ENCODE peak calls at places on chromosome 1, in nine cellular contexts. L is ascending aorta; D is ovary; X is transverse colon; T is tibial artery; V is aorta; S is CD8-positive, alpha-beta T cell; J is naive thymus-derived CD4-positive, alpha-beta T cell; A is tibial nerve. K is an unnamed sample.

GRCh38 chr1:215584389-215584788 is 17.3 kb downstream of the KCTD3 start:
- DNase-seq in L (no peak), D (no peak), X (no peak), T (no peak), V (no peak), S (no peak), J (no peak), A (no peak), K (no peak)

GRCh38 chr1:21251773-21252471 is 38.3 kb downstream of the ECE1 start:
- DNase-seq in L (peak), D (no peak), X (peak), T (peak), V (peak), S (no peak), J (no peak), A (no peak), K (no peak)

GRCh38 chr1:55144886-55145285 is 70.3 kb downstream of the USP24 start:
- DNase-seq in L (no peak), D (no peak), X (no peak), T (no peak), V (no peak), S (no peak), J (no peak), A (no peak), K (no peak)

GRCh38 chr1:22710688-22711024 is at the start of gene EPHB2:
- DNase-seq in L (no peak), D (no peak), X (peak), T (no peak), V (no peak), S (no peak), J (peak), A (no peak), K (no peak)

GRCh38 chr1:39474810-39475209 is 16.6 kb upstream of the BMP8A start:
- DNase-seq in L (no peak), D (no peak), X (no peak), T (no peak), V (no peak), S (no peak), J (no peak), A (no peak), K (no peak)

GRCh38 chr1:63787875-63788274 is 14.1 kb downstream of the ROR1 start:
- DNase-seq in L (no peak), D (no peak), X (no peak), T (no peak), V (no peak), S (no peak), J (no peak), A (no peak), K (no peak)

GRCh38 chr1:54453509-54453908 is 47.3 kb upstream of the SSBP3 start:
- DNase-seq in L (no peak), D (no peak), X (no peak), T (no peak), V (no peak), S (no peak), J (no peak), A (no peak), K (peak)

GRCh38 chr1:216057080-216057479 is 366.2 kb downstream of the USH2A start:
- DNase-seq in L (no peak), D (no peak), X (no peak), T (no peak), V (no peak), S (no peak), J (no peak), A (no peak), K (no peak)

GRCh38 chr1:116878804-116879477 is 30.8 kb upstream of the PTGFRN start:
- DNase-seq in L (no peak), D (peak), X (no peak), T (peak), V (peak), S (no peak), J (no peak), A (no peak), K (no peak)

GRCh38 chr1:73910466-73910865 is 287.5 kb downstream of the LRRIQ3 start:
- DNase-seq in L (no peak), D (no peak), X (no peak), T (no peak), V (no peak), S (no peak), J (no peak), A (no peak), K (no peak)

GRCh38 chr1:7586031-7586941 is 184.8 kb upstream of the VAMP3 start:
- DNase-seq in L (no peak), D (peak), X (no peak), T (peak), V (peak), S (no peak), J (no peak), A (no peak), K (peak)

GRCh38 chr1:9073148-9073547 is 3.7 kb upstream of the SLC2A5 start:
- DNase-seq in L (no peak), D (no peak), X (no peak), T (no peak), V (no peak), S (no peak), J (no peak), A (no peak), K (no peak)
- H3K27ac ChIP-seq in L (no peak), D (no peak), X (no peak), T (no peak), V (no peak), S (no peak), J (no peak), A (no peak), K (no peak)

GRCh38 chr1:46510341-46510997 is 20.8 kb downstream of the DMBX1 start:
- DNase-seq in L (no peak), D (no peak), X (no peak), T (no peak), V (no peak), S (no peak), J (no peak), A (no peak), K (peak)

GRCh38 chr1:46513536-46513935 is 23.9 kb downstream of the DMBX1 start:
- DNase-seq in L (no peak), D (no peak), X (no peak), T (no peak), V (no peak), S (no peak), J (no peak), A (no peak), K (peak)

GRCh38 chr1:46510998-46511365 is 21.3 kb downstream of the DMBX1 start:
- DNase-seq in L (no peak), D (no peak), X (no peak), T (no peak), V (no peak), S (no peak), J (no peak), A (no peak), K (peak)

GRCh38 chr1:46512792-46513190 is 23.2 kb downstream of the DMBX1 start:
- DNase-seq in L (no peak), D (no peak), X (no peak), T (no peak), V (no peak), S (no peak), J (no peak), A (no peak), K (peak)

GRCh38 chr1:46512135-46512791 is 22.6 kb downstream of the DMBX1 start:
- DNase-seq in L (no peak), D (no peak), X (no peak), T (no peak), V (no peak), S (no peak), J (no peak), A (no peak), K (peak)
- H3K27ac ChIP-seq in L (no peak), D (no peak), X (no peak), T (no peak), V (no peak), S (no peak), J (no peak), A (no peak), K (no peak)

GRCh38 chr1:28104866-28105467 is 16.6 kb upstream of the EYA3 start:
- DNase-seq in L (no peak), D (peak), X (peak), T (no peak), V (no peak), S (no peak), J (no peak), A (no peak), K (no peak)
- H3K27ac ChIP-seq in L (peak), D (no peak), X (peak), T (no peak), V (no peak), S (no peak), J (no peak), A (peak), K (peak)

DNA sequence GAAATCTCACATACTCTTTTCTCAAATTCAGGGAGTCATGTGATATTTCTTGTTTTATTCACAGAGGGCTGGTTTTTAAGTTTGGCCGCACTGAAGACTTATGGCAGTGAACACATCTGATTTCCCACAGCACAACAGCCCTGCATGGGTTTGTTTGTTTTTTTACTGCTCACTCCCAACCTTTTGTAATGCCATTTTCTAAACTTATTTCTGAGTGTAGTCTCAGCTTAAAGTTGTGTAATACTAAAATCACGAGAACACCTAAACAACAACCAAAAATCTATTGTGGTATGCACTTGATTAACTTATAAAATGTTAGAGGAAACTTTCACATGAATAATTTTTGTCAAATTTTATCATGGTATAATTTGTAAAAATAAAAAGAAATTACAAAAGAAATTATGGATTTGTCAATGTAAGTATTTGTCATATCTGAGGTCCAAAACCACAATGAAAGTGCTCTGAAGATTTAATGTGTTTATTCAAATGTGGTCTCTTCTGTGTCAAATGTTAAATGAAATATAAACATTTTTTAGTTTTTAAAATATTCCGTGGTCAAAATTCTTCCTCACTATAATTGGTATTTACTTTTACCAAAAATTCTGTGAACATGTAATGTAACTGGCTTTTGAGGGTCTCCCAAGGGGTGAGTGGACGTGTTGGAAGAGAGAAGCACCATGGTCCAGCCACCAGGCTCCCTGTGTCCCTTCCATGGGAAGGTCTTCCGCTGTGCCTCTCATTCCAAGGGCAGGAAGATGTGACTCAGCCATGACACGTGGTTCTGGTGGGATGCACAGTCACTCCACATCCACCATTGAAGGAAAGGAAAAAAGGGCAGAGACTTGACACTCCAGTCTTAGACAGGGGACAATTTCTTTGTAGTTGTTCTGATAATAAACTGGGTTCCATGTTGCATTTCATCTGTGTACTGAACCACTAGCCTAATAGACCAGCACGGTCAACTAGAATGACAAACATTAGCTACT is 22.8 kb downstream of the TMEM50A start:
- DNase-seq in L (no peak), D (no peak), X (no peak), T (no peak), V (no peak), S (no peak), J (no peak), A (no peak), K (peak)
- H3K27ac ChIP-seq in L (no peak), D (peak), X (peak), T (no peak), V (no peak), S (no peak), J (no peak), A (no peak), K (no peak)

DNA sequence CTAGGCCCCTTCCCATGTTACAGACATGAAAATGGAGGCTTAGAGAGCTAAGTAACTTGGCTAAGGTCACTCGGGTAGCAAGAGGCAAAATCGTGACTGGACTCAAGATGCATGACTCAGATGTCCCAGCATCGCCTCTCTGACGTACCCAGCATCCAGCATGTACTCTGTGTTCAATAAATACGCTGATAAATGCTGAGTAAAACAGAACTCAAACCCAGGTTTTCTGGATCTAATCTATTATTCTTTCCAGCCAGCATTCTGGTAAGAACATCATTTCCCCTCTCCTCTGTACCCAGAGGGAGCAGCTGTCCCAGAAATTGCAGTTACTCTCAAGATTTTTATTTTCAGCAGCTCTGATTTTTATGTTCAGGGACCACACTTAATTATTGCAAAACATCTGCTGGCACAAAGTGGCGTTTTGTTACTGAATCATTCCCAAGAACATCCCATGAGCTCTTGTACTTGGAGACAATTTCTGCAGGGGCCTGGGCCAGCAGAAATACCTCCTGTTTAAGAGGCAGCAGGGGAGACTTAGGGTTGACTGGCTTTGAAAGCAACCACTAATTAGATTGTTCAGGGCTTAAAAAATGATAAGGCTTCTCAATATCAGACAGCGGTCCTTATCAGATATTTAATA is 249.0 kb downstream of the PRDM2 start:
- DNase-seq in L (no peak), D (peak), X (no peak), T (peak), V (peak), S (no peak), J (no peak), A (peak), K (no peak)
- H3K27ac ChIP-seq in L (peak), D (peak), X (no peak), T (peak), V (no peak), S (no peak), J (no peak), A (peak), K (no peak)

GRCh38 chr1:118989006-118989736 is 1.0 kb upstream of the TBX15 start:
- DNase-seq in L (no peak), D (no peak), X (no peak), T (peak), V (no peak), S (no peak), J (no peak), A (no peak), K (no peak)

GRCh38 chr1:118987431-118988185 is 535 bp downstream of the TBX15 start:
- DNase-seq in L (no peak), D (no peak), X (no peak), T (peak), V (no peak), S (no peak), J (no peak), A (no peak), K (no peak)

GRCh38 chr1:118986839-118987430 is 1.2 kb downstream of the TBX15 start:
- DNase-seq in L (no peak), D (no peak), X (no peak), T (peak), V (no peak), S (no peak), J (no peak), A (no peak), K (no peak)

GRCh38 chr1:118989878-118990378 is 1.8 kb upstream of the TBX15 start:
- DNase-seq in L (no peak), D (no peak), X (no peak), T (peak), V (no peak), S (no peak), J (no peak), A (no peak), K (no peak)

DNA sequence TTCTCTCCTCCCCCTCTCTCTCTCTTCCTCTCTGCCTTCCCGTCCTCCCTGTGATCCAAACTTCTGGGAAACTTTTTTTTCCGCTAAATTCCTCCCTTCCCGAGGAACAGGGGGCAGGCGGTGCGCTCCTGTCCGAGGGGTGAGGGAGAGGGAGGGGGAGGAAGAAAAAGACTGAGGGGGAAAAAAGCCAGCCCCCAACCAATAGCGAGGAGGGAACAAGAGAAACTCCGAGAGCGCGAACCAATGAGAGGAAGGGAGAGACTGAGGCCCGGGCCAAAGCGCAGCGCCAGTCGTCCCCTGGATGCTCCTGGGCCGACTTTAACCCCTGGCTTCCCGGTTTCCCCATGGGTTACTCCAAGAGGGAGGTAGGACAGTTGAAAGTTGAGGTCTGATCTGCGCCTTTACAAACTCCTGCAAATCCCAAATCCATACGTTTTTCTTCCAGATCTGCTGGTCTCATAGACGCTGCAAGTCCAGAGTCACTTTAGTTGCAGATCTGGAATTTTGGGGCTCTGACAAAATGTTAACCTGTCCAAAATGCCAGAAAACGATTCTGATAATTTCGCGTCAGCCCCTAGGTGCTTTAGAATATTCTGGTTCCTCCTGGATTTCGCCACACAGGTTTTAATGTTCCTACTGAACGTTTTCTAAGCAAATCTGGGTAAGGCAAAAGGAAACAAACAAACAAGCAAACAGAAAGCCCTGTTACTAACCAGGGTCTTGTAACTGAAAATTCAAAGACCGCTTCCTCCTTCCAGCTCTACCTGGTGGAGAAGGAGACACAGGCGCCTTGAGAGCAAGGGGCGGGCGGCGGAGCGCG is at the start of gene TBX15:
- DNase-seq in L (no peak), D (no peak), X (no peak), T (peak), V (no peak), S (no peak), J (no peak), A (no peak), K (no peak)
- H3K27ac ChIP-seq in L (no peak), D (no peak), X (no peak), T (peak), V (no peak), S (no peak), J (no peak), A (peak), K (no peak)

DNA sequence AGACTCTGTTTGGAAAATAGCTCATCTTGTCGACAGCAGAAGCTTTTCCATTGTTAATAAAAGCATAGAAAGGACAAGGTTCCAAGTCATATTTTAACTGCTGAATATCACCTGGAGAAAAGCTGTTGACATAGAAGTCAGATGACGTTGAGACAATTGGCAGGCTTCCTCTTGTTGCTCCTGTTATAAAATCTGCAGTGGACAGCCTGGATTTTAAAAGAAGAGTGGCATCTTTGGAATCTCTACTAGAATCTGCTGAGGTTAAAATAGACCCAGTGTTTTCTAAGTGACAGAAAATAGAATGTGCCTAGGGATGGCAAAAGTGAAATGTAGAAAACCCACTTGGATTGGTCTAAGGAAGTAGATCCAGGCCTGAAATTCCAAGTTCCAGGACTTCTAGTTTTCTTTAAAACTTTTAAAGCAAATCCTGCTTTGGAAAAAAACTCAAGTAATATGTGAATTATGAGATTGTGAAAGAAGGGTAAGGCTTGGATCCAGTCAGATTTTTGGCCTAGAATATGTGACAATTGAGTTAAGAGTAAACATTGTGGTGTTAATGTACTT is 53.6 kb upstream of the NEXN start:
- DNase-seq in L (no peak), D (no peak), X (peak), T (no peak), V (no peak), S (no peak), J (no peak), A (no peak), K (no peak)
- H3K27ac ChIP-seq in L (peak), D (no peak), X (peak), T (peak), V (peak), S (no peak), J (no peak), A (peak), K (peak)

K was measured in kidney.